ENCODE peak calls at places on chromosomes 3 and 15, in six cellular contexts. One of them, this sample, is unnamed.

GRCh38 chr3:34727700-34728099 is 911.6 kb upstream of the ARPP21 start:
- DNase-seq in Peyer's patch: no peak
- DNase-seq in stomach: no peak
- DNase-seq in progenitor cell of endocrine pancreas: no peak
- DNase-seq in mesothelial cell of epicardium: no peak
- DNase-seq in neural crest cell: no peak
- DNase-seq in this sample: no peak

GRCh38 chr3:117793684-117794304 is 1084.2 kb downstream of the TUSC7 start:
- DNase-seq in mesothelial cell of epicardium: no peak
- DNase-seq in Peyer's patch: no peak
- DNase-seq in progenitor cell of endocrine pancreas: no peak
- DNase-seq in stomach: no peak
- DNase-seq in neural crest cell: no peak
- DNase-seq in this sample: no peak

GRCh38 chr3:89212614-89213013 is 105.2 kb downstream of the EPHA3 start:
- DNase-seq in Peyer's patch: no peak
- DNase-seq in mesothelial cell of epicardium: no peak
- DNase-seq in progenitor cell of endocrine pancreas: no peak
- DNase-seq in neural crest cell: no peak
- DNase-seq in stomach: no peak
- DNase-seq in this sample: no peak

GRCh38 chr3:71148455-71149060 is 435.0 kb downstream of the FOXP1 start:
- DNase-seq in neural crest cell: no peak
- DNase-seq in progenitor cell of endocrine pancreas: no peak
- DNase-seq in mesothelial cell of epicardium: no peak
- DNase-seq in Peyer's patch: no peak
- DNase-seq in stomach: no peak
- DNase-seq in this sample: no peak

GRCh38 chr3:196323723-196324122 is 5.7 kb upstream of the DYNLT2B start:
- DNase-seq in progenitor cell of endocrine pancreas: no peak
- DNase-seq in Peyer's patch: no peak
- DNase-seq in stomach: no peak
- DNase-seq in neural crest cell: peak
- DNase-seq in mesothelial cell of epicardium: no peak
- DNase-seq in this sample: no peak

GRCh38 chr15:30885814-30886213 is 17.9 kb upstream of the FAN1 start:
- DNase-seq in Peyer's patch: no peak
- DNase-seq in stomach: no peak
- DNase-seq in neural crest cell: no peak
- DNase-seq in progenitor cell of endocrine pancreas: peak
- DNase-seq in mesothelial cell of epicardium: no peak
- DNase-seq in this sample: no peak

GRCh38 chr3:149706905-149707304 is 45.4 kb downstream of the COMMD2 start:
- DNase-seq in stomach: no peak
- DNase-seq in Peyer's patch: no peak
- DNase-seq in progenitor cell of endocrine pancreas: no peak
- DNase-seq in mesothelial cell of epicardium: no peak
- DNase-seq in neural crest cell: no peak
- DNase-seq in this sample: no peak

GRCh38 chr3:112123548-112123947 is 9.5 kb downstream of the GCSAM start:
- DNase-seq in Peyer's patch: no peak
- DNase-seq in stomach: no peak
- DNase-seq in progenitor cell of endocrine pancreas: no peak
- DNase-seq in neural crest cell: no peak
- DNase-seq in mesothelial cell of epicardium: no peak
- DNase-seq in this sample: no peak

GRCh38 chr3:36876181-36876936 is 68.5 kb downstream of the TRANK1 start:
- DNase-seq in Peyer's patch: no peak
- DNase-seq in neural crest cell: no peak
- DNase-seq in stomach: no peak
- DNase-seq in progenitor cell of endocrine pancreas: no peak
- DNase-seq in mesothelial cell of epicardium: no peak
- DNase-seq in this sample: no peak

GRCh38 chr15:88106063-88106462 is 150.5 kb downstream of the NTRK3 start:
- DNase-seq in progenitor cell of endocrine pancreas: no peak
- DNase-seq in neural crest cell: no peak
- DNase-seq in stomach: no peak
- DNase-seq in Peyer's patch: no peak
- DNase-seq in mesothelial cell of epicardium: no peak
- DNase-seq in this sample: no peak

GRCh38 chr3:70728311-70728710 is 415.9 kb upstream of the MDFIC2 start:
- DNase-seq in Peyer's patch: no peak
- DNase-seq in neural crest cell: no peak
- DNase-seq in mesothelial cell of epicardium: no peak
- DNase-seq in stomach: no peak
- DNase-seq in progenitor cell of endocrine pancreas: no peak
- DNase-seq in this sample: no peak

GRCh38 chr3:71328917-71329316 is 254.6 kb downstream of the FOXP1 start:
- DNase-seq in progenitor cell of endocrine pancreas: no peak
- DNase-seq in stomach: no peak
- DNase-seq in mesothelial cell of epicardium: no peak
- DNase-seq in Peyer's patch: peak
- DNase-seq in neural crest cell: no peak
- DNase-seq in this sample: no peak

GRCh38 chr15:30859091-30859874 is 44.4 kb upstream of the FAN1 start:
- DNase-seq in Peyer's patch: peak
- DNase-seq in neural crest cell: peak
- DNase-seq in mesothelial cell of epicardium: no peak
- DNase-seq in stomach: no peak
- DNase-seq in progenitor cell of endocrine pancreas: no peak
- DNase-seq in this sample: no peak

GRCh38 chr3:9679476-9680097 is 24.0 kb upstream of the CPNE9 start:
- DNase-seq in progenitor cell of endocrine pancreas: no peak
- DNase-seq in stomach: no peak
- DNase-seq in Peyer's patch: no peak
- DNase-seq in mesothelial cell of epicardium: no peak
- DNase-seq in neural crest cell: no peak
- DNase-seq in this sample: no peak

GRCh38 chr3:66386925-66387650 is 113.7 kb downstream of the LRIG1 start:
- DNase-seq in neural crest cell: peak
- DNase-seq in mesothelial cell of epicardium: no peak
- DNase-seq in Peyer's patch: no peak
- DNase-seq in progenitor cell of endocrine pancreas: no peak
- DNase-seq in stomach: no peak
- DNase-seq in this sample: peak

GRCh38 chr3:114406286-114406685 is 112.5 kb downstream of the TIGIT start:
- DNase-seq in neural crest cell: no peak
- DNase-seq in stomach: no peak
- DNase-seq in progenitor cell of endocrine pancreas: no peak
- DNase-seq in mesothelial cell of epicardium: no peak
- DNase-seq in Peyer's patch: no peak
- DNase-seq in this sample: no peak

GRCh38 chr3:20822251-20822650 is 636.2 kb upstream of the SGO1 start:
- DNase-seq in Peyer's patch: no peak
- DNase-seq in stomach: no peak
- DNase-seq in neural crest cell: no peak
- DNase-seq in mesothelial cell of epicardium: no peak
- DNase-seq in progenitor cell of endocrine pancreas: no peak
- DNase-seq in this sample: no peak

GRCh38 chr15:65060641-65061397 is 7.0 kb downstream of the RASL12 start:
- DNase-seq in Peyer's patch: no peak
- DNase-seq in stomach: no peak
- DNase-seq in progenitor cell of endocrine pancreas: no peak
- DNase-seq in neural crest cell: no peak
- DNase-seq in mesothelial cell of epicardium: no peak
- DNase-seq in this sample: no peak

GRCh38 chr3:44682182-44682896 is 30.1 kb upstream of the ZNF502 start:
- DNase-seq in Peyer's patch: no peak
- DNase-seq in neural crest cell: no peak
- DNase-seq in mesothelial cell of epicardium: no peak
- DNase-seq in stomach: no peak
- DNase-seq in progenitor cell of endocrine pancreas: no peak
- DNase-seq in this sample: no peak

GRCh38 chr3:167318306-167318705 is 61.8 kb downstream of the ZBBX start:
- DNase-seq in stomach: no peak
- DNase-seq in mesothelial cell of epicardium: no peak
- DNase-seq in Peyer's patch: no peak
- DNase-seq in neural crest cell: no peak
- DNase-seq in progenitor cell of endocrine pancreas: no peak
- DNase-seq in this sample: no peak

GRCh38 chr3:150216041-150216811 is 191.9 kb upstream of the TSC22D2 start:
- DNase-seq in mesothelial cell of epicardium: no peak
- DNase-seq in progenitor cell of endocrine pancreas: no peak
- DNase-seq in stomach: no peak
- DNase-seq in neural crest cell: peak
- DNase-seq in Peyer's patch: no peak
- DNase-seq in this sample: no peak

GRCh38 chr3:43893721-43894120 is 203.0 kb downstream of the ABHD5 start:
- DNase-seq in progenitor cell of endocrine pancreas: no peak
- DNase-seq in Peyer's patch: no peak
- DNase-seq in mesothelial cell of epicardium: no peak
- DNase-seq in stomach: no peak
- DNase-seq in neural crest cell: no peak
- DNase-seq in this sample: no peak

DNA sequence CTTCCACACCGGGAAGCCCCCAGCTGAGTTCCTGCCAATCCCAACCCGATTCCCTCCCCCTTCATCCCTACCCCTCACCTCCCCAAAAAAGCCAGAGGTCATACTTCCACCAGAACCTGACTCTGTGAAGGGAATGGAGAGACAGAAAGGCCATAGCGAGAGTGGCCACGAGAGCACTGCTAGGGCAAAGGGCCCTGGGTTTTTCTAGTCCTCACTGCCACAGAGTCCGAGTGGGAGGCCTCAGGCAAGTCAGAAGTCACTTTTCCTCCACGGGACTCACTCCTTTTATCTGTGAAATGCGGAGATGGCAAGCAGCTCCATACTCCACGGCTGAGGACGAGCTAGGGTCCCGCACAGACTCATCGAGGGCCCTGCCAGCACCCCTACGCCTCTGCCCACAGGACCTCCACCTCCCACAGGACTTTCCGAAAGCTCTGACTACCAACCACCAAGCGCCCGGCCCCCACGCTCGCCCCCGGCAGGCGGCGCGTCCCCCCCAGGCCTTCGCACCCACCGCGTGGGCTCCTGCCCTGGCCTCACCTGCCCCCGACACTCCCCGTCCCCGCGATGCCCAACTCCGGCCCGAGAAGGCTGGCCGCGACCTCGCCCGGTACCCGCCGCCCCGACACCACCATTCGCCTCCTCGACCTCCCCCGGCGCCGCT is 794 bp downstream of the ATP13A3 start:
- DNase-seq in stomach: peak
- DNase-seq in Peyer's patch: peak
- DNase-seq in progenitor cell of endocrine pancreas: peak
- DNase-seq in neural crest cell: no peak
- DNase-seq in mesothelial cell of epicardium: peak
- DNase-seq in this sample: peak
- TF ChIP-seq CTCF in stomach: no peak
- TF ChIP-seq CTCF in Peyer's patch: no peak
- TF ChIP-seq CTCF in progenitor cell of endocrine pancreas: peak
- TF ChIP-seq CTCF in neural crest cell: peak
- TF ChIP-seq CTCF in mesothelial cell of epicardium: no peak
- TF ChIP-seq CTCF in this sample: peak

DNA sequence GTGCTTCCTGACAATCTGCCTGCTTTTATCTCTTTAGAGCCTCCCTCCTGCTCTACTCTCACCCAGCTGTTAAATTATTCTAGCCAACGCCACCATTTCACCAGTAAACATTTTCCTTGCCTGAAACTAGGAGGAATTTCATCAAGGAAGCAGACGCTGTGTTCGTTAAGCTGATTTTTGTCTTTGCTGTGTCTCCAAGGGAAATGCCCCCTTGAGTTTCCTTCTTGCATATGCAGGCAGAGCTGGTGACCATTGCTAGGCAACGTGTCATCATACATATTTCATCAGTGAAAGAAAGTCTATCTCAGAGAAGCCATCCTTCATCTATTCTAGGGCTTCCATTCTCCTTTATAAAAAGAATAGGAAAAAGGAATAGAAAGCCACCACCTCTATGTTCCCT is 87.0 kb upstream of the ST8SIA2 start:
- DNase-seq in mesothelial cell of epicardium: no peak
- DNase-seq in stomach: no peak
- DNase-seq in neural crest cell: peak
- DNase-seq in Peyer's patch: no peak
- DNase-seq in progenitor cell of endocrine pancreas: no peak
- DNase-seq in this sample: no peak
- TF ChIP-seq CTCF in mesothelial cell of epicardium: peak
- TF ChIP-seq CTCF in stomach: no peak
- TF ChIP-seq CTCF in neural crest cell: peak
- TF ChIP-seq CTCF in Peyer's patch: no peak
- TF ChIP-seq CTCF in progenitor cell of endocrine pancreas: peak
- TF ChIP-seq CTCF in this sample: no peak

GRCh38 chr3:197329382-197329781 is 31.0 kb upstream of the DLG1 start:
- DNase-seq in progenitor cell of endocrine pancreas: no peak
- DNase-seq in neural crest cell: no peak
- DNase-seq in mesothelial cell of epicardium: no peak
- DNase-seq in Peyer's patch: no peak
- DNase-seq in stomach: no peak
- DNase-seq in this sample: no peak

GRCh38 chr3:197327701-197328100 is 29.3 kb upstream of the DLG1 start:
- DNase-seq in progenitor cell of endocrine pancreas: no peak
- DNase-seq in neural crest cell: no peak
- DNase-seq in mesothelial cell of epicardium: no peak
- DNase-seq in Peyer's patch: no peak
- DNase-seq in stomach: no peak
- DNase-seq in this sample: peak

GRCh38 chr3:197333901-197334639 is 35.7 kb upstream of the DLG1 start:
- DNase-seq in neural crest cell: no peak
- DNase-seq in mesothelial cell of epicardium: no peak
- DNase-seq in stomach: no peak
- DNase-seq in progenitor cell of endocrine pancreas: no peak
- DNase-seq in Peyer's patch: peak
- DNase-seq in this sample: peak

GRCh38 chr3:197328198-197328597 is 29.8 kb upstream of the DLG1 start:
- DNase-seq in neural crest cell: no peak
- DNase-seq in progenitor cell of endocrine pancreas: no peak
- DNase-seq in Peyer's patch: no peak
- DNase-seq in stomach: no peak
- DNase-seq in mesothelial cell of epicardium: no peak
- DNase-seq in this sample: peak

GRCh38 chr3:197331131-197331530 is 32.7 kb upstream of the DLG1 start:
- DNase-seq in mesothelial cell of epicardium: no peak
- DNase-seq in progenitor cell of endocrine pancreas: no peak
- DNase-seq in stomach: no peak
- DNase-seq in neural crest cell: no peak
- DNase-seq in Peyer's patch: no peak
- DNase-seq in this sample: no peak
- TF ChIP-seq CTCF in mesothelial cell of epicardium: no peak
- TF ChIP-seq CTCF in progenitor cell of endocrine pancreas: no peak
- TF ChIP-seq CTCF in stomach: no peak
- TF ChIP-seq CTCF in neural crest cell: no peak
- TF ChIP-seq CTCF in Peyer's patch: no peak
- TF ChIP-seq CTCF in this sample: no peak

GRCh38 chr15:67340630-67341029 is 86.0 kb downstream of the IQCH start:
- DNase-seq in Peyer's patch: no peak
- DNase-seq in mesothelial cell of epicardium: no peak
- DNase-seq in stomach: no peak
- DNase-seq in progenitor cell of endocrine pancreas: no peak
- DNase-seq in neural crest cell: no peak
- DNase-seq in this sample: no peak
- TF ChIP-seq CTCF in Peyer's patch: no peak
- TF ChIP-seq CTCF in mesothelial cell of epicardium: no peak
- TF ChIP-seq CTCF in stomach: no peak
- TF ChIP-seq CTCF in progenitor cell of endocrine pancreas: no peak
- TF ChIP-seq CTCF in neural crest cell: no peak
- TF ChIP-seq CTCF in this sample: no peak

GRCh38 chr3:186002884-186003472 is 65.2 kb upstream of the TRA2B start:
- DNase-seq in neural crest cell: no peak
- DNase-seq in mesothelial cell of epicardium: no peak
- DNase-seq in Peyer's patch: no peak
- DNase-seq in progenitor cell of endocrine pancreas: no peak
- DNase-seq in stomach: no peak
- DNase-seq in this sample: peak
- TF ChIP-seq CTCF in neural crest cell: peak
- TF ChIP-seq CTCF in mesothelial cell of epicardium: no peak
- TF ChIP-seq CTCF in Peyer's patch: no peak
- TF ChIP-seq CTCF in progenitor cell of endocrine pancreas: peak
- TF ChIP-seq CTCF in stomach: peak
- TF ChIP-seq CTCF in this sample: peak

This sample was measured in osteocyte.